ENCODE peak calls at places on chromosomes 7 and 10, in ten cellular contexts. One of them, this sample, is unnamed.
A peak's percentile ranks its signal among the peaks of the same experiment; 100 is the strongest.

GRCh38 chr7:99102809-99103690 is 40.9 kb downstream of the SMURF1 start:
- DNase-seq in nephron progenitor cell: no peak
- DNase-seq in fibroblast of gingiva: peak; percentile 66
- DNase-seq in NAMALWA: no peak
- DNase-seq in non-pigmented ciliary epithelial cell: no peak
- DNase-seq in heart right ventricle: no peak
- DNase-seq in germinal center: no peak
- DNase-seq in activated naive CD4-positive, alpha-beta T cell: no peak
- DNase-seq in nucleus accumbens: no peak
- DNase-seq in NCI-H1092 treated with DMSO at 0.1 percent for 48 hours: no peak
- DNase-seq in this sample: no peak

GRCh38 chr10:61608255-61609040 is 54.3 kb upstream of the CABCOCO1 start:
- DNase-seq in nephron progenitor cell: no peak
- DNase-seq in fibroblast of gingiva: peak; percentile 67
- DNase-seq in NAMALWA: no peak
- DNase-seq in non-pigmented ciliary epithelial cell: no peak
- DNase-seq in heart right ventricle: no peak
- DNase-seq in germinal center: no peak
- DNase-seq in activated naive CD4-positive, alpha-beta T cell: no peak
- DNase-seq in nucleus accumbens: no peak
- DNase-seq in NCI-H1092 treated with DMSO at 0.1 percent for 48 hours: no peak
- DNase-seq in this sample: no peak

GRCh38 chr7:25611196-25611595 is 382.9 kb upstream of the NPVF start:
- DNase-seq in nephron progenitor cell: no peak
- DNase-seq in fibroblast of gingiva: no peak
- DNase-seq in NAMALWA: no peak
- DNase-seq in non-pigmented ciliary epithelial cell: no peak
- DNase-seq in heart right ventricle: no peak
- DNase-seq in germinal center: no peak
- DNase-seq in activated naive CD4-positive, alpha-beta T cell: no peak
- DNase-seq in nucleus accumbens: no peak
- DNase-seq in NCI-H1092 treated with DMSO at 0.1 percent for 48 hours: no peak
- DNase-seq in this sample: no peak

GRCh38 chr7:10972174-10972573 is 1.5 kb upstream of the PHF14 start:
- DNase-seq in nephron progenitor cell: no peak
- DNase-seq in fibroblast of gingiva: no peak
- DNase-seq in NAMALWA: no peak
- DNase-seq in non-pigmented ciliary epithelial cell: no peak
- DNase-seq in heart right ventricle: no peak
- DNase-seq in germinal center: no peak
- DNase-seq in activated naive CD4-positive, alpha-beta T cell: no peak
- DNase-seq in nucleus accumbens: no peak
- DNase-seq in NCI-H1092 treated with DMSO at 0.1 percent for 48 hours: no peak
- DNase-seq in this sample: no peak

GRCh38 chr10:6171891-6172354 is 30.8 kb upstream of the PFKFB3 start:
- DNase-seq in nephron progenitor cell: no peak
- DNase-seq in fibroblast of gingiva: peak; percentile 25
- DNase-seq in NAMALWA: no peak
- DNase-seq in non-pigmented ciliary epithelial cell: peak; percentile 55
- DNase-seq in heart right ventricle: peak; percentile 79
- DNase-seq in germinal center: no peak
- DNase-seq in activated naive CD4-positive, alpha-beta T cell: no peak
- DNase-seq in nucleus accumbens: no peak
- DNase-seq in NCI-H1092 treated with DMSO at 0.1 percent for 48 hours: no peak
- DNase-seq in this sample: no peak

GRCh38 chr10:94012834-94013830 is 19.4 kb downstream of the PLCE1 start:
- DNase-seq in nephron progenitor cell: no peak
- DNase-seq in fibroblast of gingiva: no peak
- DNase-seq in NAMALWA: no peak
- DNase-seq in non-pigmented ciliary epithelial cell: no peak
- DNase-seq in heart right ventricle: no peak
- DNase-seq in germinal center: no peak
- DNase-seq in activated naive CD4-positive, alpha-beta T cell: no peak
- DNase-seq in nucleus accumbens: no peak
- DNase-seq in NCI-H1092 treated with DMSO at 0.1 percent for 48 hours: no peak
- DNase-seq in this sample: no peak

GRCh38 chr7:130365511-130366441 is 14.5 kb upstream of the CPA1 start:
- DNase-seq in nephron progenitor cell: peak; percentile 45
- DNase-seq in fibroblast of gingiva: peak; percentile 18
- DNase-seq in NAMALWA: peak; percentile 38
- DNase-seq in non-pigmented ciliary epithelial cell: no peak
- DNase-seq in heart right ventricle: no peak
- DNase-seq in germinal center: peak; percentile 43
- DNase-seq in activated naive CD4-positive, alpha-beta T cell: no peak
- DNase-seq in nucleus accumbens: no peak
- DNase-seq in NCI-H1092 treated with DMSO at 0.1 percent for 48 hours: peak; percentile 100
- DNase-seq in this sample: peak; percentile 54

GRCh38 chr7:929311-929711 is 25.2 kb downstream of the ADAP1 start:
- DNase-seq in nephron progenitor cell: no peak
- DNase-seq in fibroblast of gingiva: no peak
- DNase-seq in NAMALWA: no peak
- DNase-seq in non-pigmented ciliary epithelial cell: no peak
- DNase-seq in heart right ventricle: no peak
- DNase-seq in germinal center: no peak
- DNase-seq in activated naive CD4-positive, alpha-beta T cell: no peak
- DNase-seq in nucleus accumbens: no peak
- DNase-seq in NCI-H1092 treated with DMSO at 0.1 percent for 48 hours: no peak
- DNase-seq in this sample: peak; percentile 39

GRCh38 chr7:114082567-114082933 is 163.7 kb upstream of the PPP1R3A start:
- DNase-seq in nephron progenitor cell: no peak
- DNase-seq in fibroblast of gingiva: no peak
- DNase-seq in NAMALWA: no peak
- DNase-seq in non-pigmented ciliary epithelial cell: no peak
- DNase-seq in heart right ventricle: no peak
- DNase-seq in germinal center: no peak
- DNase-seq in activated naive CD4-positive, alpha-beta T cell: no peak
- DNase-seq in nucleus accumbens: no peak
- DNase-seq in NCI-H1092 treated with DMSO at 0.1 percent for 48 hours: no peak
- DNase-seq in this sample: no peak

GRCh38 chr7:29807179-29807841 is 1.0 kb downstream of the WIPF3 start:
- DNase-seq in nephron progenitor cell: peak; percentile 50
- DNase-seq in fibroblast of gingiva: no peak
- DNase-seq in NAMALWA: no peak
- DNase-seq in non-pigmented ciliary epithelial cell: no peak
- DNase-seq in heart right ventricle: peak; percentile 38
- DNase-seq in germinal center: no peak
- DNase-seq in activated naive CD4-positive, alpha-beta T cell: no peak
- DNase-seq in nucleus accumbens: no peak
- DNase-seq in NCI-H1092 treated with DMSO at 0.1 percent for 48 hours: no peak
- DNase-seq in this sample: no peak

GRCh38 chr10:69901623-69902505 is 100.2 kb downstream of the COL13A1 start:
- DNase-seq in nephron progenitor cell: peak; percentile 72
- DNase-seq in fibroblast of gingiva: peak; percentile 49
- DNase-seq in NAMALWA: peak; percentile 58
- DNase-seq in non-pigmented ciliary epithelial cell: peak; percentile 17
- DNase-seq in heart right ventricle: no peak
- DNase-seq in germinal center: peak; percentile 61
- DNase-seq in activated naive CD4-positive, alpha-beta T cell: peak; percentile 4
- DNase-seq in nucleus accumbens: no peak
- DNase-seq in NCI-H1092 treated with DMSO at 0.1 percent for 48 hours: peak; percentile 31
- DNase-seq in this sample: no peak

GRCh38 chr10:30368065-30368718 is 19.1 kb upstream of the MTPAP start:
- DNase-seq in nephron progenitor cell: no peak
- DNase-seq in fibroblast of gingiva: no peak
- DNase-seq in NAMALWA: no peak
- DNase-seq in non-pigmented ciliary epithelial cell: no peak
- DNase-seq in heart right ventricle: no peak
- DNase-seq in germinal center: no peak
- DNase-seq in activated naive CD4-positive, alpha-beta T cell: no peak
- DNase-seq in nucleus accumbens: no peak
- DNase-seq in NCI-H1092 treated with DMSO at 0.1 percent for 48 hours: no peak
- DNase-seq in this sample: no peak

GRCh38 chr10:17805921-17806577 is 3.1 kb upstream of the MRC1 start:
- DNase-seq in nephron progenitor cell: no peak
- DNase-seq in fibroblast of gingiva: no peak
- DNase-seq in NAMALWA: peak; percentile 78
- DNase-seq in non-pigmented ciliary epithelial cell: no peak
- DNase-seq in heart right ventricle: no peak
- DNase-seq in germinal center: no peak
- DNase-seq in activated naive CD4-positive, alpha-beta T cell: no peak
- DNase-seq in nucleus accumbens: no peak
- DNase-seq in NCI-H1092 treated with DMSO at 0.1 percent for 48 hours: no peak
- DNase-seq in this sample: no peak

GRCh38 chr7:108226723-108227359 is 96.7 kb upstream of the LAMB4 start:
- DNase-seq in nephron progenitor cell: no peak
- DNase-seq in fibroblast of gingiva: no peak
- DNase-seq in NAMALWA: no peak
- DNase-seq in non-pigmented ciliary epithelial cell: no peak
- DNase-seq in heart right ventricle: no peak
- DNase-seq in germinal center: no peak
- DNase-seq in activated naive CD4-positive, alpha-beta T cell: no peak
- DNase-seq in nucleus accumbens: no peak
- DNase-seq in NCI-H1092 treated with DMSO at 0.1 percent for 48 hours: no peak
- DNase-seq in this sample: no peak

GRCh38 chr7:30471205-30471604 is 7.4 kb downstream of the NOD1 start:
- DNase-seq in nephron progenitor cell: no peak
- DNase-seq in fibroblast of gingiva: no peak
- DNase-seq in NAMALWA: no peak
- DNase-seq in non-pigmented ciliary epithelial cell: no peak
- DNase-seq in heart right ventricle: no peak
- DNase-seq in germinal center: no peak
- DNase-seq in activated naive CD4-positive, alpha-beta T cell: no peak
- DNase-seq in nucleus accumbens: no peak
- DNase-seq in NCI-H1092 treated with DMSO at 0.1 percent for 48 hours: peak; percentile 53
- DNase-seq in this sample: no peak

GRCh38 chr10:34998940-34999339 is 91.2 kb downstream of the CUL2 start:
- DNase-seq in nephron progenitor cell: no peak
- DNase-seq in fibroblast of gingiva: no peak
- DNase-seq in NAMALWA: no peak
- DNase-seq in non-pigmented ciliary epithelial cell: no peak
- DNase-seq in heart right ventricle: no peak
- DNase-seq in germinal center: no peak
- DNase-seq in activated naive CD4-positive, alpha-beta T cell: no peak
- DNase-seq in nucleus accumbens: no peak
- DNase-seq in NCI-H1092 treated with DMSO at 0.1 percent for 48 hours: no peak
- DNase-seq in this sample: no peak

GRCh38 chr7:99099499-99100077 is 44.3 kb downstream of the SMURF1 start:
- DNase-seq in nephron progenitor cell: no peak
- DNase-seq in fibroblast of gingiva: peak; percentile 50
- DNase-seq in NAMALWA: no peak
- DNase-seq in non-pigmented ciliary epithelial cell: no peak
- DNase-seq in heart right ventricle: no peak
- DNase-seq in germinal center: no peak
- DNase-seq in activated naive CD4-positive, alpha-beta T cell: no peak
- DNase-seq in nucleus accumbens: no peak
- DNase-seq in NCI-H1092 treated with DMSO at 0.1 percent for 48 hours: no peak
- DNase-seq in this sample: no peak

GRCh38 chr7:116271161-116271979 is 61.0 kb downstream of the TES start:
- DNase-seq in nephron progenitor cell: no peak
- DNase-seq in fibroblast of gingiva: peak; percentile 93
- DNase-seq in NAMALWA: no peak
- DNase-seq in non-pigmented ciliary epithelial cell: no peak
- DNase-seq in heart right ventricle: no peak
- DNase-seq in germinal center: no peak
- DNase-seq in activated naive CD4-positive, alpha-beta T cell: no peak
- DNase-seq in nucleus accumbens: no peak
- DNase-seq in NCI-H1092 treated with DMSO at 0.1 percent for 48 hours: no peak
- DNase-seq in this sample: no peak

GRCh38 chr7:7210475-7211237 is 28.3 kb downstream of the C1GALT1 start:
- DNase-seq in nephron progenitor cell: no peak
- DNase-seq in fibroblast of gingiva: no peak
- DNase-seq in NAMALWA: no peak
- DNase-seq in non-pigmented ciliary epithelial cell: no peak
- DNase-seq in heart right ventricle: no peak
- DNase-seq in germinal center: no peak
- DNase-seq in activated naive CD4-positive, alpha-beta T cell: no peak
- DNase-seq in nucleus accumbens: no peak
- DNase-seq in NCI-H1092 treated with DMSO at 0.1 percent for 48 hours: no peak
- DNase-seq in this sample: no peak

GRCh38 chr10:36281871-36282331 is 639.8 kb upstream of the FZD8 start:
- DNase-seq in nephron progenitor cell: no peak
- DNase-seq in fibroblast of gingiva: no peak
- DNase-seq in NAMALWA: no peak
- DNase-seq in non-pigmented ciliary epithelial cell: no peak
- DNase-seq in heart right ventricle: no peak
- DNase-seq in germinal center: no peak
- DNase-seq in activated naive CD4-positive, alpha-beta T cell: no peak
- DNase-seq in nucleus accumbens: no peak
- DNase-seq in NCI-H1092 treated with DMSO at 0.1 percent for 48 hours: no peak
- DNase-seq in this sample: no peak

GRCh38 chr10:126646101-126646500 is 24.4 kb downstream of the C10orf90 start:
- DNase-seq in nephron progenitor cell: no peak
- DNase-seq in fibroblast of gingiva: peak; percentile 6
- DNase-seq in NAMALWA: no peak
- DNase-seq in non-pigmented ciliary epithelial cell: peak; percentile 23
- DNase-seq in heart right ventricle: no peak
- DNase-seq in germinal center: no peak
- DNase-seq in activated naive CD4-positive, alpha-beta T cell: no peak
- DNase-seq in nucleus accumbens: no peak
- DNase-seq in NCI-H1092 treated with DMSO at 0.1 percent for 48 hours: no peak
- DNase-seq in this sample: no peak

GRCh38 chr10:60967260-60967659 is 23.3 kb upstream of the RHOBTB1 start:
- DNase-seq in nephron progenitor cell: no peak
- DNase-seq in fibroblast of gingiva: no peak
- DNase-seq in NAMALWA: no peak
- DNase-seq in non-pigmented ciliary epithelial cell: no peak
- DNase-seq in heart right ventricle: no peak
- DNase-seq in germinal center: no peak
- DNase-seq in activated naive CD4-positive, alpha-beta T cell: no peak
- DNase-seq in nucleus accumbens: no peak
- DNase-seq in NCI-H1092 treated with DMSO at 0.1 percent for 48 hours: no peak
- DNase-seq in this sample: no peak

GRCh38 chr7:130473877-130474276 is 18.0 kb upstream of the MEST start:
- DNase-seq in nephron progenitor cell: no peak
- DNase-seq in fibroblast of gingiva: no peak
- DNase-seq in NAMALWA: no peak
- DNase-seq in non-pigmented ciliary epithelial cell: no peak
- DNase-seq in heart right ventricle: no peak
- DNase-seq in germinal center: no peak
- DNase-seq in activated naive CD4-positive, alpha-beta T cell: no peak
- DNase-seq in nucleus accumbens: no peak
- DNase-seq in NCI-H1092 treated with DMSO at 0.1 percent for 48 hours: peak; percentile 74
- DNase-seq in this sample: no peak

GRCh38 chr7:4108951-4109350 is 573.1 kb upstream of the FOXK1 start:
- DNase-seq in nephron progenitor cell: no peak
- DNase-seq in fibroblast of gingiva: no peak
- DNase-seq in NAMALWA: no peak
- DNase-seq in non-pigmented ciliary epithelial cell: no peak
- DNase-seq in heart right ventricle: no peak
- DNase-seq in germinal center: no peak
- DNase-seq in activated naive CD4-positive, alpha-beta T cell: no peak
- DNase-seq in nucleus accumbens: no peak
- DNase-seq in NCI-H1092 treated with DMSO at 0.1 percent for 48 hours: no peak
- DNase-seq in this sample: no peak

This sample was measured in CD8-positive, alpha-beta memory T cell.